ENCODE peak calls at places on chromosome 13, in five cellular contexts. E is mesenchymal stem cell, C is H1, R is neuronal stem cell, V is trophoblast cell. U is an unnamed sample.

GRCh38 chr13:109345433-109345941 is 440.9 kb downstream of the IRS2 start:
- DNase-seq in C (no peak), E (peak; percentile 50), R (no peak), V (no peak), U (no peak)

GRCh38 chr13:65600702-65601101 is 1629.4 kb downstream of the PCDH9 start:
- DNase-seq in V (no peak), R (no peak), E (peak; percentile 89), C (no peak), U (no peak)

GRCh38 chr13:80235559-80236296 is 105.2 kb downstream of the SPRY2 start:
- DNase-seq in C (no peak), R (no peak), E (peak; percentile 56), V (peak; percentile 7), U (no peak)

GRCh38 chr13:67408823-67409222 is 178.7 kb upstream of the PCDH9 start:
- DNase-seq in C (no peak), V (no peak), E (peak; percentile 10), R (no peak), U (no peak)

GRCh38 chr13:27997904-27998522 is 9.5 kb upstream of the URAD start:
- DNase-seq in V (peak; percentile 24), E (peak; percentile 56), C (no peak), R (no peak), U (peak; percentile 76)

GRCh38 chr13:93534181-93534700 is 307.6 kb downstream of the GPC6 start:
- DNase-seq in V (no peak), R (no peak), C (no peak), E (peak; percentile 56), U (no peak)

GRCh38 chr13:113837554-113838355 is 26.1 kb downstream of the GAS6 start:
- DNase-seq in V (peak; percentile 39), C (no peak), R (no peak), E (peak; percentile 98), U (peak; percentile 71)

GRCh38 chr13:43514326-43514725 is 272.4 kb downstream of the ENOX1 start:
- DNase-seq in V (no peak), R (no peak), E (no peak), C (no peak), U (no peak)

DNA sequence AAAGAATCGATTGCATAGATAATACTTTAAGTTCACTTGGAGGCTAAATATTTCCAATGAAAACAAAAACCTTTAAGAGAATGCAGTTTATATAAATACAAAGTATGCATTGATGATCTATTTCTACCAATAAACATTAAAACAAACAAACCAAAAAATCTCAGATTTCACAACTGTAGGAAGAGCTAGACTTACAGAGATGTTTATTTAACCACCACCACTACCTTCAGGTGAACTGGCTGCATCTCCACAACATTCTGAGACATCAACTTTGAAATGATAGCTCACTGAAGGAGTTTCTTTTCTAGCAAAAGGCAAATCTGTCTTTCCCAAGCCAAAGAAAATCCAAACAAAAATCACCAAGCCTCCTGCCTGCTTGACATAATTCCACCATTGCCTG is 44.2 kb downstream of the FOXO1 start:
- DNase-seq in C (no peak), E (no peak), V (no peak), R (no peak), U (no peak)
- H3K4me1 ChIP-seq in C (peaks cover 17% of the 10 kb centered on the region), E (peaks cover 1% of the 10 kb centered on the region), V (peaks cover 10% of the 10 kb centered on the region), R (peaks cover 11% of the 10 kb centered on the region), U (peaks cover 11% of the 10 kb centered on the region)

GRCh38 chr13:89255844-89256406 is 1584.8 kb downstream of the SLITRK5 start:
- DNase-seq in R (no peak), V (no peak), C (no peak), E (no peak), U (no peak)
- H2BK12ac ChIP-seq in R (no peak overlapping the region), V (no peak overlapping the region), C (no peak overlapping the region), E (no peak overlapping the region), U (no peak overlapping the region)

GRCh38 chr13:111159362-111160320 is 44.5 kb downstream of the ARHGEF7 start:
- DNase-seq in V (no peak), C (no peak), R (no peak), E (no peak), U (no peak)
- H3K4me1 ChIP-seq in V (no peaks in the 10 kb centered on the region), C (peaks cover 2% of the 10 kb centered on the region), R (peaks cover 1% of the 10 kb centered on the region), E (peaks cover 2% of the 10 kb centered on the region), U (no peaks in the 10 kb centered on the region)

GRCh38 chr13:39105110-39105509 is 66.9 kb downstream of the NHLRC3 start:
- DNase-seq in R (no peak), E (no peak), V (no peak), C (no peak), U (no peak)
- H2BK12ac ChIP-seq in R (no peak overlapping the region), E (no peak overlapping the region), V (no peak overlapping the region), C (no peak overlapping the region), U (no peak overlapping the region)

U was measured in H9.